ENCODE peak calls at places on chromosome 1, in four cellular contexts. H is kidney; V is CD8-positive, alpha-beta T cell; X is cardiac muscle cell. A is an unnamed sample.
A peak's percentile ranks its signal among the peaks of the same experiment; 100 is the strongest.

GRCh38 chr1:10914056-10914455 is 98.4 kb upstream of the TARDBP start:
- DNase-seq in H (no peak), V (no peak), X (no peak), A (no peak)

GRCh38 chr1:203321273-203322052 is 16.1 kb downstream of the BTG2 start:
- DNase-seq in H (no peak), V (no peak), X (no peak), A (no peak)

GRCh38 chr1:10644307-10645128 is 151.9 kb downstream of the CASZ1 start:
- DNase-seq in H (no peak), V (no peak), X (no peak), A (no peak)

GRCh38 chr1:61056674-61057439 is 25.5 kb upstream of the NFIA start:
- DNase-seq in H (peak; percentile 78), V (no peak), X (peak; percentile 44), A (peak; percentile 65)

GRCh38 chr1:35247256-35247655 is 21.3 kb upstream of the ZMYM4 start:
- DNase-seq in H (no peak), V (no peak), X (no peak), A (no peak)

GRCh38 chr1:50328552-50328951 is 94.7 kb downstream of the DMRTA2 start:
- DNase-seq in H (no peak), V (no peak), X (no peak), A (no peak)

GRCh38 chr1:154578058-154578418 is 10.5 kb downstream of the CHRNB2 start:
- DNase-seq in H (no peak), V (no peak), X (no peak), A (peak; percentile 34)

GRCh38 chr1:207579436-207579799 is 65.5 kb upstream of the CR1L start:
- DNase-seq in H (no peak), V (no peak), X (peak; percentile 61), A (no peak)

GRCh38 chr1:183995322-183996035 is 42.0 kb downstream of the COLGALT2 start:
- DNase-seq in H (no peak), V (no peak), X (no peak), A (peak; percentile 50)

GRCh38 chr1:85220756-85221166 is 19.9 kb upstream of the SYDE2 start:
- DNase-seq in H (no peak), V (no peak), X (no peak), A (no peak)

GRCh38 chr1:1063945-1064831 is 9.9 kb downstream of the RNF223 start:
- DNase-seq in H (peak; percentile 94), V (peak; percentile 66), X (peak; percentile 71), A (peak; percentile 52)

GRCh38 chr1:208848854-208849253 is 604.7 kb upstream of the PLXNA2 start:
- DNase-seq in H (no peak), V (no peak), X (no peak), A (no peak)

GRCh38 chr1:203598736-203599135 is 27.9 kb upstream of the ATP2B4 start:
- DNase-seq in H (no peak), V (no peak), X (no peak), A (no peak)

GRCh38 chr1:81549588-81550127 is 251.1 kb upstream of the ADGRL2 start:
- DNase-seq in H (no peak), V (no peak), X (peak; percentile 54), A (no peak)

GRCh38 chr1:153775432-153776311 is 465 bp downstream of the SLC27A3 start:
- DNase-seq in H (peak; percentile 92), V (peak; percentile 57), X (peak; percentile 76), A (peak; percentile 59)

GRCh38 chr1:192506741-192507155 is 68.8 kb upstream of the RGS1 start:
- DNase-seq in H (no peak), V (no peak), X (peak; percentile 47), A (no peak)

GRCh38 chr1:108729481-108729880 is 16.8 kb downstream of the FNDC7 start:
- DNase-seq in H (no peak), V (no peak), X (no peak), A (no peak)

GRCh38 chr1:236608930-236609726 is 4.8 kb upstream of the HEATR1 start:
- DNase-seq in H (no peak), V (no peak), X (peak; percentile 81), A (peak; percentile 42)

GRCh38 chr1:110636149-110636935 is 30.2 kb upstream of the KCNA2 start:
- DNase-seq in H (no peak), V (no peak), X (no peak), A (no peak)

GRCh38 chr1:116769050-116769449 is 14.8 kb downstream of the CD2 start:
- DNase-seq in H (no peak), V (no peak), X (no peak), A (no peak)

GRCh38 chr1:52659356-52659755 is 26.4 kb downstream of the SHISAL2A start:
- DNase-seq in H (no peak), V (no peak), X (no peak), A (no peak)

GRCh38 chr1:153669606-153670005 is 1.2 kb downstream of the ILF2 start:
- DNase-seq in H (peak; percentile 15), V (no peak), X (no peak), A (no peak)

GRCh38 chr1:28147264-28148094 is 29.0 kb downstream of the PTAFR start:
- DNase-seq in H (no peak), V (no peak), X (peak; percentile 4), A (no peak)

GRCh38 chr1:100731309-100731708 is 11.8 kb downstream of the VCAM1 start:
- DNase-seq in H (no peak), V (no peak), X (no peak), A (no peak)

GRCh38 chr1:224057461-224058199 is 56.3 kb upstream of the FBXO28 start:
- DNase-seq in H (no peak), V (no peak), X (no peak), A (no peak)

GRCh38 chr1:204988201-204988600 is 54.8 kb upstream of the CNTN2 start:
- DNase-seq in H (no peak), V (no peak), X (no peak), A (no peak)

GRCh38 chr1:223142795-223143759 is at the start of gene TLR5:
- DNase-seq in H (peak; percentile 95), V (peak; percentile 91), X (peak; percentile 97), A (peak; percentile 90)

GRCh38 chr1:13766906-13767564 is 67.0 kb downstream of the PRDM2 start:
- DNase-seq in H (no peak), V (no peak), X (no peak), A (no peak)

GRCh38 chr1:233020441-233020840 is 70.0 kb downstream of the NTPCR start:
- DNase-seq in H (no peak), V (no peak), X (peak; percentile 69), A (no peak)

GRCh38 chr1:24294228-24294672 is 24.9 kb upstream of the GRHL3 start:
- DNase-seq in H (peak; percentile 41), V (no peak), X (no peak), A (no peak)

GRCh38 chr1:225470691-225471452 is 43.0 kb upstream of the LBR start:
- DNase-seq in H (peak; percentile 71), V (no peak), X (no peak), A (no peak)

GRCh38 chr1:208135354-208135753 is 108.8 kb downstream of the PLXNA2 start:
- DNase-seq in H (no peak), V (no peak), X (peak; percentile 29), A (no peak)

GRCh38 chr1:205226868-205227583 is 720 bp upstream of the TMCC2 start:
- DNase-seq in H (no peak), V (no peak), X (no peak), A (no peak)

GRCh38 chr1:47685763-47686066 is 247.9 kb downstream of the FOXD2 start:
- DNase-seq in H (no peak), V (no peak), X (no peak), A (no peak)

GRCh38 chr1:230108580-230108979 is 41.5 kb downstream of the GALNT2 start:
- DNase-seq in H (no peak), V (no peak), X (no peak), A (no peak)
- H3K4me1 ChIP-seq in H (peaks cover 33% of the 10 kb centered on the region), V (peaks cover 28% of the 10 kb centered on the region), X (peaks cover 52% of the 10 kb centered on the region), A (peaks cover 67% of the 10 kb centered on the region)

DNA sequence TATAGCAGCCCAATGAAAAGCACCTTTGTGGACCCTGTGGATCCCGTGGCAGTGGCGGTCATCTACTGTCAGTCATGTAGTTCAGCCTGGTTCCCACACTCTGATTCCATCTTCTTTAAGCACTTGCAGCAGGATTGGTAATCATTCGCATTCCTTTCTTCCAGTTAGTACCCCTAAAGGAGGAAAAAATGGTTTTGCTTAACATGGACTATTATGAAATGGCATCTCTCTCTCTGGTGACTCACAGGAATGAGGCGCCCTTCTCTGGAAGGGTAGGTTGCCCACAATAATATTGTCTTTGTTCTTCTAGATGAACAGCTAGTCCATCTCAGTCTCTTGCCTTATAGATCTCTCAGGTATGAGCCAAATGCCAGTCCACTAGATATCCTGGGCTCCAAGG is 127.9 kb upstream of the MROH9 start:
- DNase-seq in H (no peak), V (no peak), X (no peak), A (no peak)
- H3K27ac ChIP-seq in H (no peak overlapping the region), V (no peak overlapping the region), X (no peak overlapping the region), A (no peak overlapping the region)

GRCh38 chr1:181101581-181102226 is 13.2 kb downstream of the IER5 start:
- DNase-seq in H (no peak), V (no peak), X (no peak), A (no peak)
- H3K4me1 ChIP-seq in H (peaks cover 6% of the 10 kb centered on the region), V (peaks cover 33% of the 10 kb centered on the region), X (peaks cover 36% of the 10 kb centered on the region), A (peaks cover 84% of the 10 kb centered on the region)

DNA sequence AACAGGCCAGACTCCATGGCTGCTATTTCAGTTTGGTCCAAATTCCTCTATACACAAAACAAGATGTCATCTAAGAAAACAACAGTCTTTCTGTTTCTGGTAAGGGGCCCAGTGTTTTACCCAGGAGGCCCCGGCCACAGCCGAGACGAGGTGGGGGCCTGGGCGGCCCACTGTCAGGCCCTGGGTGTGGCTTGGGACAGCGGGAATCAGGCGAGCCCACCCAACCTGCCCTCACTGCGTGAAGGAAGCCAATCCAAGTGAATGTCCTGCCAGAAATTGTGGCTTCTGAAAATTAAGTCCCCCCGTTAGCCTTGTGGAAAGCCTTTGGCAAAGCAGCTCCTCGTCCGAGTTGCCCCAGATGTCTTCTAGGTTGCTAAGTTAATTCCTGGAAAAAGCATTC is 31.2 kb upstream of the GPR153 start:
- DNase-seq in H (no peak), V (no peak), X (no peak), A (no peak)
- H3K27ac ChIP-seq in H (no peak overlapping the region), V (no peak overlapping the region), X (no peak overlapping the region), A (no peak overlapping the region)

GRCh38 chr1:167230437-167230836 is 9.8 kb downstream of the POU2F1 start:
- DNase-seq in H (no peak), V (no peak), X (no peak), A (no peak)

GRCh38 chr1:167227934-167228378 is 7.3 kb downstream of the POU2F1 start:
- DNase-seq in H (no peak), V (no peak), X (no peak), A (no peak)

GRCh38 chr1:167233373-167233772 is 12.7 kb downstream of the POU2F1 start:
- DNase-seq in H (no peak), V (no peak), X (no peak), A (no peak)

GRCh38 chr1:167232801-167233200 is 12.1 kb downstream of the POU2F1 start:
- DNase-seq in H (no peak), V (no peak), X (no peak), A (no peak)

GRCh38 chr1:167229719-167230385 is 9.2 kb downstream of the POU2F1 start:
- DNase-seq in H (no peak), V (no peak), X (no peak), A (no peak)
- H3K4me1 ChIP-seq in H (peaks cover 5% of the 10 kb centered on the region), V (peaks cover 5% of the 10 kb centered on the region), X (peaks cover 28% of the 10 kb centered on the region), A (peaks cover 65% of the 10 kb centered on the region)

GRCh38 chr1:96792220-96792619 is 70.6 kb downstream of the PTBP2 start:
- DNase-seq in H (no peak), V (no peak), X (no peak), A (no peak)
- H3K27ac ChIP-seq in H (no peak overlapping the region), V (no peak overlapping the region), X (no peak overlapping the region), A (no peak overlapping the region)